ENCODE peak calls at places on chromosome 18, in six cellular contexts. A is GM23248, D is PC-3, N is MM.1S, L is fibroblast of lung, J is HepG2. Q is an unnamed sample.

GRCh38 chr18:76275913-76276312 is 219.1 kb downstream of the ZNF516 start:
- DNase-seq in A (no peak), D (no peak), N (peak), L (no peak), J (no peak), Q (no peak)

GRCh38 chr18:32349728-32350395 is 120.8 kb downstream of the GAREM1 start:
- DNase-seq in A (peak), D (peak), N (no peak), L (peak), J (peak), Q (peak)

GRCh38 chr18:76579301-76579695 is 84.3 kb upstream of the ZNF516 start:
- DNase-seq in A (no peak), D (no peak), N (no peak), L (no peak), J (no peak), Q (no peak)

GRCh38 chr18:1917546-1917945 is 653.8 kb downstream of the METTL4 start:
- DNase-seq in A (no peak), D (no peak), N (no peak), L (no peak), J (no peak), Q (no peak)

GRCh38 chr18:68662779-68663178 is 52.1 kb downstream of the TMX3 start:
- DNase-seq in A (peak), D (peak), N (no peak), L (peak), J (no peak), Q (peak)

GRCh38 chr18:31170335-31170734 is 7.7 kb upstream of the DSC1 start:
- DNase-seq in A (no peak), D (no peak), N (no peak), L (no peak), J (no peak), Q (no peak)

GRCh38 chr18:54712315-54712714 is 116.0 kb upstream of the RAB27B start:
- DNase-seq in A (peak), D (peak), N (no peak), L (peak), J (no peak), Q (peak)

GRCh38 chr18:47457614-47458013 is 206.2 kb upstream of the SKOR2 start:
- DNase-seq in A (no peak), D (no peak), N (no peak), L (no peak), J (no peak), Q (no peak)

GRCh38 chr18:51110073-51110797 is 80.2 kb downstream of the SMAD4 start:
- DNase-seq in A (peak), D (peak), N (peak), L (peak), J (peak), Q (peak)

GRCh38 chr18:51108330-51108729 is 78.3 kb downstream of the SMAD4 start:
- DNase-seq in A (no peak), D (no peak), N (no peak), L (no peak), J (no peak), Q (no peak)

DNA sequence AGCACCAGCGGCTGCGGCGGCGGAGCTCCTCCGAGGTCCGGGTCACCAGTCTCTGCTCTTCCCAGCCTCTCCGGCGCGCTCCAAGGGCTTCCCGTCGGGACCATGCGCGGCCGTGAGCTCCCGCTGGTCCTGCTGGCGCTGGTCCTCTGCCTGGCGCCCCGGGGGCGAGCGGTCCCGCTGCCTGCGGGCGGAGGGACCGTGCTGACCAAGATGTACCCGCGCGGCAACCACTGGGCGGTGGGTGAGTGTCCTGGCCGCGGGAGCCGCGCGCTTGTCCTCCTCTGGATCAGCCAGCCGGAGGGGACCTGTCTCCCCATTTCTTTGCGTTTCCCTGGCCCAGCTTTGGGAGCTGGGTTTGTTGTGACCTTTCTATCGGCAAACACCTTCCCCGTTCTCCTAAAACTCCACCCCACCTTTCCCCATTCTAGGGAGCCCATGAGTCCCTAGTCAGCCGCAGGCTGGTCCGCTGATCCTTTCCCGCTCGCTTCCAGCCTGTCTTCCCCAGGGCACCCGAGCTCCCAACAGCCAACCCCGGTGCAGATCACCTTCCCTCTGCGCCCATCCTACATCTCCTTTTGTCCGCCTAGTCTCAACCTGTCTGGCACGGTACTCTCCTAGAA is 316 bp downstream of the GRP start:
- DNase-seq in A (peak), D (no peak), N (no peak), L (no peak), J (no peak), Q (no peak)
- TF ChIP-seq EZH2 in A (peak), D (peak), N (no peak), L (peak), J (peak), Q (no peak)

DNA sequence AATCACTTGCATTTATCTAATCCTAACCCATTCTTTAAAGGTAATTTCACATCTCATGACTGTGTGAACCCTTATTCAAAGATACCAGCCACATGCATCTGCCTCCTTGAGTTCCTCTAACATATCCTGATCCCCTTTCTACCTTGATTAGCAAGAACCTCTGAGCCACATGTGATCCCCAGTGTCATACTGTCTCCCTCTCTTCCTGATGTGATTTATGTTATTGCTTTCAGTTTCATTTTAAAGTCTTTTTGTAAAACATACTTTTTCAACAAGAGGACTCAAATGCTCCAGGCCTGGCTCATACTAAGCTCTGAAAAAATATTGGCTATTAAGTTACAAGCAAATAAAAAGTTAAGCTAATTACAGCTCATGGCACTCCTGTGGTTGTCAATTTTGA is 470.1 kb downstream of the DLGAP1 start:
- DNase-seq in A (peak), D (no peak), N (peak), L (peak), J (no peak), Q (no peak)
- H3K4me2 ChIP-seq in A (peak), D (no peak), N (peak), L (peak), J (no peak), Q (peak)

GRCh38 chr18:59142274-59142673 is 2.6 kb downstream of the SEC11C start:
- DNase-seq in A (no peak), D (no peak), N (peak), L (no peak), J (no peak), Q (no peak)
- H3K9ac ChIP-seq in A (no peak), D (no peak), N (peak), L (no peak), J (peak), Q (no peak)

GRCh38 chr18:63317982-63318881 is 1.3 kb downstream of the BCL2 start:
- DNase-seq in A (peak), D (no peak), N (peak), L (no peak), J (no peak), Q (peak)
- TF ChIP-seq EZH2 in A (no peak), D (no peak), N (no peak), L (no peak), J (no peak), Q (peak)

DNA sequence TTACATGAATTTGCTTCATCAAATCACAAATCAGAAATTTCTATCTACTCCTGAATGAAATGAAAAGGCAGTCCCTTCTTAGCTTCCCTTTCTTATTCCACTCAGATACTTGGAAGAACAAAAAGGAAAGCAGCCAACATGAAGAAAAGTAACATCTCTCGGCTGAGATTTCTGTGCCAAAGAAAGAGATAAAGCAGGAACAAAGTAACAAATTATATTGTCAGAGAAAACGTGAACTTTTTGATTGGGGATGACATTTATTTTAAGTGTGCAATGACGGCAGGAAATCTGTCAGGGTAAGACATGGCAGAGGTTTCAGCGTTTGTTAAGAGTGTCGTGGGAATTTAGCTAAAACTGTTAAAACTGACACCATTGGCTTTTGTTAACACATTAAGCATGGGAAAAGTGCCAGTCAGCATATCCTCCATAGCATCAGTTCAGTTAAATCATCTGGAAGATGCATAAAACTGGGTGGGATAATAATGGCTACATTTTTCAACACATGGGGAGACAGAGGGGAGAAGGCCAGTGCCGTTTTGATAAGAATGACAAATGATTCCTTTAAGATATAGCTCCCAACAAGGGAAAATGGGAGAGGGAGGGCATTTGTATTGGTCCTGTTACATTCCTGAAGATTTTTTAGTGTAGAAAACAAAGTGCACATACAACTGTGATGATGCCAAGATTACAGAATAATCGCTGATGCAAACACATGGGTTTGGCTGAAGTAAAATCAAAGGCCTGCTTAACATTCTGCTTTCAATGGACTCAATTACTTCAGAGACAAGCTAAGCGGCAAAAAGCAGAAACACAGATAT is 211.6 kb downstream of the ZNF521 start:
- DNase-seq in A (no peak), D (no peak), N (no peak), L (peak), J (no peak), Q (no peak)
- H3K4me2 ChIP-seq in A (no peak), D (no peak), N (no peak), L (no peak), J (no peak), Q (no peak)

GRCh38 chr18:58653814-58654509 is 17.3 kb upstream of the MALT1 start:
- DNase-seq in A (no peak), D (no peak), N (no peak), L (peak), J (no peak), Q (peak)
- H3K9ac ChIP-seq in A (no peak), D (no peak), N (no peak), L (no peak), J (no peak), Q (no peak)

DNA sequence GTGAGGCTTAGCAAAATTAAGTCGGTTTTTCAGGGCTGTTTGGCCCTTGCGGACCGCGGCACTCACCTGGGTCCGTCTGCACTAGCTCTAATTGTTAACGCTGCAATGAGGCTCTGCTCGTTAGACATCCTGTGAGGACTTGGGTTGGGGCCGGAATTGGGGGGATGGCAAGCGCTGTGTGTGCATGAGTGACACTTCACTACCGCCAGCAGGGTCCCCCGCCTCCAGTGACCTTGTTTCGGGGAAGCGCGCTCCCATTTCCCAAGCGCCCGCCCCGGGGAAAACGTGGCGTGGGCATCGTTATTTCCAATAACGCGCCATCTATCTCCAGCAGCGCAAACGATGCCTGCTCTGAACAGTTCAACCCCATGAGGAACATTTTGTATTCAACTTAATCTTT is 54.2 kb downstream of the KCNG2 start:
- DNase-seq in A (no peak), D (no peak), N (no peak), L (no peak), J (no peak), Q (no peak)
- TF ChIP-seq EZH2 in A (no peak), D (no peak), N (no peak), L (no peak), J (no peak), Q (no peak)

DNA sequence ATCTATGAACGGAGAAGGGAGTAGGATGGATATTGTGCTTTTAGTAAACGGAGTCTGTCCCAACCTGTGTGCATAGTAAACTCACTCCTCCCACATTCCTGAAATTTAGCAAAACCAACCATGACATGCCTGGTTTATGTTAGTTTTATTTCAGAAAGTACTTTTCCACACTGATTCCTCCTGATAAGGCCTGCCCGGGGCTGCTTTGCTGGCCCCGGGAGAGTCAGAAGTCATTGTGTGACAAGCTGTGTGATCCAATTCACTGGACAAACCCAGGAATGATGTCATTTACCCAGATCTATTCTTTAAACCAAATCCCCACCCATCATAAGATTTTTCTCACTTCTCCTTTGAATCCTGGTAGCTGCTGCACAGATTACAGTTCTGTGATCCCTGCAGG is 109.0 kb downstream of the SETBP1 start:
- DNase-seq in A (peak), D (no peak), N (no peak), L (peak), J (peak), Q (peak)
- H3K4me2 ChIP-seq in A (peak), D (no peak), N (no peak), L (no peak), J (no peak), Q (peak)

GRCh38 chr18:35077937-35078336 is 36.7 kb downstream of the MAPRE2 start:
- DNase-seq in A (no peak), D (no peak), N (no peak), L (peak), J (no peak), Q (no peak)
- H3K9ac ChIP-seq in A (no peak), D (no peak), N (no peak), L (no peak), J (no peak), Q (no peak)

DNA sequence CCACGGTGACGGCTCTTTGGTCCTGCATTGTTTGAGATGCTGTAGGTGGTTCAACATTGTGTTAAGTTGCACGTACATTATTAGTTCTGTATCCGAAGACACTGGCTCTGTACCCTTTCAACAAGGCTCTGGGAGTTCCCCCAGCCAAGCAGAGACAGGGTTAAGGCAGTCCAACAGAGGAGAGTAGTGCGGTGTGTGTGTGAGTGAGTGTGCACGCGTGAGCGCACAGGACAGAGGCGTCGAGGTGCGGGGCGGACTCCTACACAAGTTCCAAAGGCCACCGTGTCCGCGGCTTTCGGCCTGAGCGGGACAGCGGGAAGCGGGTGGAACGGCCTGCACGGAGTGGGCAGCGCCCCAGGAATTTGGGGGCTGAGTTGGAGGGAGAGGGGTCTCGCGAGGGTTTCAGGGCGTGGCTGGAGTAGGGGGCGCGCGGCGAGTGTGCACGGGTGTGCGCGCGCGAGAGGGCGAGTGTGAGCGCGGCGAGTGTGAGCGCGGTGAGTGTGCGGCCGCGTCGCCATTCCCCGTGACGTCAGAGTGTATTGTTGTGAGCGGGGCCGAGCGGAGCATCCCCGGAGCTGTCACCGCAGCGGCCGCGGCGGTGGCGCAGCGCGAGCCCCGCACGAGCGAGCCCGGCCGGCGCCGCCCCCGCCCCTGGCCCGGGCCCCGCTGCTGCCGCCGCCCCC is at the start of gene ASXL3:
- DNase-seq in A (peak), D (no peak), N (peak), L (peak), J (no peak), Q (no peak)
- TF ChIP-seq EZH2 in A (no peak), D (peak), N (no peak), L (peak), J (peak), Q (peak)

Q was measured in mammary epithelial cell.